ENCODE peak calls at places on chromosome 16, in nine cellular contexts. J is fibroblast of pulmonary artery, Q is left ventricle myocardium superior, K is NCI-H460, T is iPS-NIHi11, D is NCI-H1048, P is pulmonary artery endothelial cell, M is ovary, N is fibroblast of lung. G is an unnamed sample.

GRCh38 chr16:66270333-66270927 is 96.1 kb upstream of the CDH5 start:
- DNase-seq in N (peak; percentile 58), M (peak; percentile 80), D (no peak), T (peak; percentile 93), Q (peak; percentile 88), J (peak; percentile 71), K (peak; percentile 79), P (no peak), G (peak; percentile 62)

GRCh38 chr16:72833491-72833890 is 214.4 kb downstream of the ZFHX3 start:
- DNase-seq in K (no peak), N (no peak), M (no peak), P (no peak), D (no peak), T (no peak), Q (no peak), J (no peak), G (no peak)

GRCh38 chr16:12120331-12120981 is 143.9 kb downstream of the SNX29 start:
- DNase-seq in K (peak; percentile 58), N (peak; percentile 70), Q (no peak), P (no peak), J (peak; percentile 78), M (no peak), D (no peak), T (no peak), G (peak; percentile 6)

GRCh38 chr16:9296273-9296593 is 204.8 kb downstream of the HAPSTR1 start:
- DNase-seq in K (no peak), Q (no peak), N (no peak), J (no peak), P (no peak), M (no peak), D (no peak), T (no peak), G (no peak)

GRCh38 chr16:28324235-28324886 is 32.0 kb downstream of the SBK1 start:
- DNase-seq in T (no peak), K (no peak), J (no peak), M (no peak), D (no peak), P (no peak), N (no peak), Q (no peak), G (no peak)

GRCh38 chr16:85104147-85104546 is 8.1 kb downstream of the CIBAR2 start:
- DNase-seq in T (no peak), D (no peak), P (no peak), N (no peak), J (no peak), K (no peak), M (no peak), Q (no peak), G (no peak)

GRCh38 chr16:12178251-12178990 is 201.9 kb downstream of the SNX29 start:
- DNase-seq in D (no peak), J (peak; percentile 82), M (peak; percentile 28), T (peak; percentile 38), K (no peak), P (no peak), Q (peak; percentile 70), N (peak; percentile 89), G (peak; percentile 52)

GRCh38 chr16:84115919-84116719 is 623 bp downstream of the MBTPS1 start:
- DNase-seq in M (peak; percentile 49), P (no peak), K (no peak), Q (no peak), J (peak; percentile 49), N (peak; percentile 56), T (no peak), D (no peak), G (peak; percentile 59)

GRCh38 chr16:3000540-3000939 is 12.2 kb upstream of the CLDN9 start:
- DNase-seq in K (no peak), M (no peak), Q (no peak), D (no peak), P (no peak), J (no peak), N (no peak), T (no peak), G (no peak)

GRCh38 chr16:2333772-2334379 is 6.7 kb downstream of the ABCA3 start:
- DNase-seq in Q (no peak), J (no peak), M (no peak), D (no peak), K (peak; percentile 12), T (no peak), P (no peak), N (no peak), G (no peak)

GRCh38 chr16:5257462-5257861 is 159.9 kb upstream of the EEF2KMT start:
- DNase-seq in Q (no peak), T (no peak), K (no peak), P (no peak), D (no peak), J (no peak), M (no peak), N (peak; percentile 1), G (no peak)

GRCh38 chr16:22402191-22402590 is 27.8 kb upstream of the CDR2 start:
- DNase-seq in N (peak; percentile 44), M (no peak), K (no peak), T (no peak), D (no peak), P (peak; percentile 15), J (no peak), Q (no peak), G (peak; percentile 36)

GRCh38 chr16:83887088-83887487 is 11.8 kb upstream of the MLYCD start:
- DNase-seq in D (no peak), J (peak; percentile 17), P (no peak), M (no peak), Q (no peak), T (no peak), K (peak; percentile 18), N (no peak), G (no peak)

GRCh38 chr16:59611556-59611955 is 877.4 kb upstream of the GOT2 start:
- DNase-seq in D (no peak), J (no peak), Q (no peak), T (no peak), K (no peak), N (peak; percentile 61), M (no peak), P (no peak), G (no peak)

GRCh38 chr16:15916323-15916722 is 27.9 kb upstream of the CEP20 start:
- DNase-seq in Q (no peak), D (no peak), K (no peak), M (no peak), N (no peak), J (no peak), T (no peak), P (no peak), G (no peak)

GRCh38 chr16:81500833-81501521 is 56.4 kb downstream of the CMIP start:
- DNase-seq in D (no peak), Q (no peak), K (no peak), T (no peak), J (no peak), P (no peak), N (peak; percentile 93), M (no peak), G (peak; percentile 64)

GRCh38 chr16:88566158-88566557 is 4.0 kb upstream of the ZC3H18 start:
- DNase-seq in T (no peak), J (peak; percentile 34), P (no peak), M (no peak), Q (no peak), N (peak; percentile 72), D (no peak), K (no peak), G (peak; percentile 31)

GRCh38 chr16:27639588-27640276 is 89.8 kb downstream of the KATNIP start:
- DNase-seq in K (peak; percentile 28), D (no peak), J (peak; percentile 73), T (peak; percentile 77), N (peak; percentile 48), P (peak; percentile 32), Q (no peak), M (no peak), G (peak; percentile 67)

GRCh38 chr16:72884573-72884972 is 163.4 kb downstream of the ZFHX3 start:
- DNase-seq in P (no peak), N (no peak), D (no peak), T (no peak), J (no peak), Q (no peak), M (no peak), K (no peak), G (no peak)

GRCh38 chr16:56643080-56643778 is 4.8 kb downstream of the MT1A start:
- DNase-seq in M (no peak), P (no peak), Q (peak; percentile 82), T (peak; percentile 74), D (no peak), J (peak; percentile 43), K (peak; percentile 87), N (peak; percentile 51), G (peak; percentile 34)

GRCh38 chr16:13118091-13118490 is 216.7 kb downstream of the SHISA9 start:
- DNase-seq in M (no peak), K (no peak), P (no peak), J (no peak), N (no peak), D (no peak), Q (no peak), T (no peak), G (no peak)

GRCh38 chr16:85245307-85246172 is 133.3 kb upstream of the CIBAR2 start:
- DNase-seq in T (peak; percentile 69), D (peak; percentile 5), K (peak; percentile 41), P (no peak), N (peak; percentile 72), Q (peak; percentile 67), J (peak; percentile 82), M (peak; percentile 72), G (peak; percentile 82)

GRCh38 chr16:51880776-51881175 is 666.2 kb downstream of the TOX3 start:
- DNase-seq in Q (no peak), M (no peak), D (no peak), N (peak; percentile 86), K (no peak), T (no peak), P (no peak), J (peak; percentile 77), G (peak; percentile 79)

GRCh38 chr16:10576390-10577304 is 3.8 kb downstream of the EMP2 start:
- DNase-seq in M (no peak), D (no peak), T (no peak), Q (no peak), P (no peak), K (no peak), J (no peak), N (no peak), G (peak; percentile 15)

GRCh38 chr16:81432899-81433560 is 11.6 kb upstream of the CMIP start:
- DNase-seq in K (no peak), D (no peak), P (no peak), J (no peak), N (no peak), T (no peak), M (no peak), Q (no peak), G (no peak)

GRCh38 chr16:81446318-81447275 is 2.0 kb downstream of the CMIP start:
- DNase-seq in Q (no peak), K (no peak), J (no peak), N (peak; percentile 60), M (no peak), D (no peak), T (no peak), P (no peak), G (peak; percentile 63)

GRCh38 chr16:68704232-68704867 is 32.7 kb upstream of the CDH1 start:
- DNase-seq in D (peak; percentile 0), K (peak; percentile 80), J (peak; percentile 66), P (no peak), T (peak; percentile 89), M (peak; percentile 52), N (peak; percentile 59), Q (peak; percentile 72), G (peak; percentile 65)

GRCh38 chr16:11010576-11011221 is 66.3 kb downstream of the CLEC16A start:
- DNase-seq in N (no peak), T (no peak), D (no peak), Q (peak; percentile 68), M (no peak), K (no peak), J (no peak), P (no peak), G (no peak)

GRCh38 chr16:87457724-87458423 is 35.0 kb downstream of the ZCCHC14 start:
- DNase-seq in Q (no peak), M (no peak), N (peak; percentile 99), P (peak; percentile 40), J (peak; percentile 87), T (no peak), K (no peak), D (no peak), G (peak; percentile 98)

GRCh38 chr16:68332411-68333121 is 21.7 kb downstream of the PRMT7 start:
- DNase-seq in P (peak; percentile 94), T (no peak), M (no peak), D (no peak), N (peak; percentile 40), Q (no peak), K (no peak), J (peak; percentile 50), G (peak; percentile 31)

GRCh38 chr16:87086156-87086555 is 231.0 kb downstream of the C16orf95 start:
- DNase-seq in P (no peak), Q (no peak), M (no peak), K (no peak), D (no peak), T (no peak), N (peak; percentile 89), J (no peak), G (peak; percentile 74)

G was measured in fibroblast of the aortic adventitia.